ENCODE peak calls at places on chromosomes 11 and 22, in ten cellular contexts. Z is M059J; G is stimulated activated CD4-positive, alpha-beta T cell treated with anti-CD3 and anti-CD28 coated beads, TNF-alpha, amount 100 ng/mL, for 24 hours; C is pancreas; F is fibroblast of lung; X is NCI-H1436; W is left lobe of liver; D is GM12891; T is non-pigmented ciliary epithelial cell; K is EH. B is an unnamed sample.

GRCh38 chr11:75147875-75148263 is 3.0 kb upstream of the SLCO2B1 start:
- DNase-seq in D (no peak), C (no peak), F (no peak), T (no peak), X (no peak), W (no peak), Z (no peak), G (no peak), K (no peak), B (no peak)

GRCh38 chr11:11973361-11973800 is 35.0 kb downstream of the DKK3 start:
- DNase-seq in W (peak), F (peak), D (no peak), G (no peak), X (no peak), Z (peak), T (no peak), K (peak), C (no peak), B (no peak)

GRCh38 chr11:57233702-57234101 is 3.3 kb downstream of the APLNR start:
- DNase-seq in D (no peak), T (no peak), G (no peak), K (no peak), X (no peak), F (no peak), W (no peak), Z (no peak), C (no peak), B (no peak)

GRCh38 chr11:117099681-117100080 is 1.5 kb upstream of the SIK3 start:
- DNase-seq in K (no peak), C (no peak), G (no peak), W (no peak), T (no peak), F (no peak), X (no peak), D (no peak), Z (no peak), B (no peak)

GRCh38 chr11:104564921-104565580 is 333.2 kb downstream of the CASP12 start:
- DNase-seq in K (no peak), W (no peak), Z (no peak), G (no peak), D (no peak), T (no peak), C (no peak), X (no peak), F (no peak), B (no peak)

GRCh38 chr11:22807855-22808558 is 21.6 kb downstream of the SVIP start:
- DNase-seq in K (no peak), F (no peak), Z (peak), T (no peak), D (no peak), W (no peak), C (no peak), X (no peak), G (no peak), B (no peak)

GRCh38 chr11:831132-831864 is 1.5 kb upstream of the CD151 start:
- DNase-seq in K (peak), G (no peak), D (no peak), C (peak), T (no peak), Z (peak), W (peak), F (peak), X (no peak), B (no peak)

GRCh38 chr22:37213218-37213855 is 1.1 kb upstream of the SSTR3 start:
- DNase-seq in G (no peak), Z (no peak), X (no peak), W (no peak), F (no peak), D (no peak), K (no peak), T (no peak), C (no peak), B (no peak)

GRCh38 chr11:112499153-112499907 is 238.7 kb upstream of the PLET1 start:
- DNase-seq in W (no peak), Z (peak), F (no peak), D (no peak), G (no peak), T (no peak), C (no peak), K (no peak), X (peak), B (no peak)

GRCh38 chr11:61334434-61335354 is 1.7 kb downstream of the TKFC start:
- DNase-seq in D (no peak), C (no peak), Z (peak), T (no peak), G (no peak), X (no peak), W (peak), F (peak), K (peak), B (peak)

B was measured in mammary epithelial cell.